ENCODE peak calls at places on chromosomes 13 and 19, in seven cellular contexts. Q is mucosa of gallbladder; E is stimulated activated CD8-positive, alpha-beta memory T cell treated with anti-CD3 and anti-CD28 coated beads, Interleukin-4, amount 100 ng/mL, for 24 hours; A is stimulated activated CD4-positive, alpha-beta T cell treated with anti-CD3 and anti-CD28 coated beads, Interleukin-1b, Interleukin-23, amount 100 ng/mL, for 1 hour; W is transverse colon; S is activated CD4-positive, alpha-beta T cell treated with anti-CD3 and anti-CD28 coated beads for 1 hour; N is AG04449. O is an unnamed sample.

GRCh38 chr13:109209526-109209925 is 576.9 kb downstream of the IRS2 start:
- DNase-seq in E (no peak), S (no peak), Q (no peak), N (no peak), W (no peak), A (no peak), O (peak; percentile 81)

GRCh38 chr13:66329988-66330429 is 900.1 kb downstream of the PCDH9 start:
- DNase-seq in N (no peak), E (no peak), Q (no peak), S (no peak), A (no peak), W (no peak), O (no peak)

GRCh38 chr13:23621316-23621645 is 51.1 kb downstream of the TNFRSF19 start:
- DNase-seq in Q (no peak), N (peak; percentile 67), E (no peak), A (no peak), S (no peak), W (no peak), O (no peak)

GRCh38 chr13:109629737-109630136 is 156.6 kb downstream of the IRS2 start:
- DNase-seq in Q (no peak), S (no peak), A (no peak), W (no peak), N (no peak), E (no peak), O (no peak)

GRCh38 chr13:99796175-99796819 is 175.3 kb downstream of the ZIC5 start:
- DNase-seq in S (no peak), E (no peak), A (no peak), N (no peak), Q (peak; percentile 29), W (no peak), O (no peak)

GRCh38 chr19:33302974-33303790 is 848 bp upstream of the CEBPA start:
- DNase-seq in W (peak; percentile 59), A (no peak), E (no peak), N (no peak), Q (peak; percentile 56), S (no peak), O (peak; percentile 47)

GRCh38 chr13:23547000-23547590 is 23.1 kb upstream of the TNFRSF19 start:
- DNase-seq in W (peak; percentile 9), N (no peak), Q (no peak), A (no peak), S (no peak), E (no peak), O (no peak)

GRCh38 chr13:85405316-85405897 is 393.8 kb downstream of the SLITRK6 start:
- DNase-seq in E (no peak), W (no peak), A (no peak), N (no peak), S (no peak), Q (no peak), O (no peak)

GRCh38 chr19:48812094-48812929 is 1.5 kb upstream of the BCAT2 start:
- DNase-seq in A (no peak), Q (peak; percentile 79), W (peak; percentile 93), N (no peak), S (peak; percentile 36), E (peak; percentile 60), O (peak; percentile 97)

GRCh38 chr19:5255602-5256231 is 84.9 kb downstream of the PTPRS start:
- DNase-seq in W (no peak), Q (no peak), N (no peak), E (no peak), A (no peak), S (no peak), O (no peak)

GRCh38 chr19:19214892-19215291 is 3.1 kb downstream of the NCAN start:
- DNase-seq in E (no peak), S (no peak), A (no peak), W (no peak), N (no peak), Q (peak; percentile 20), O (no peak)

GRCh38 chr13:46354143-46355087 is 32.6 kb downstream of the RUBCNL start:
- DNase-seq in Q (no peak), A (no peak), W (no peak), N (peak; percentile 86), S (no peak), E (no peak), O (no peak)

GRCh38 chr13:43879323-43880181 is at the start of the genes CCDC122 and LACC1:
- DNase-seq in A (peak; percentile 45), Q (peak; percentile 79), W (peak; percentile 88), N (no peak), E (peak; percentile 66), S (peak; percentile 61), O (peak; percentile 78)

GRCh38 chr13:113887700-113888201 is 23.9 kb upstream of the GAS6 start:
- DNase-seq in N (no peak), E (no peak), Q (no peak), W (no peak), S (no peak), A (no peak), O (no peak)

GRCh38 chr13:78712866-78713265 is 53.9 kb upstream of the OBI1 start:
- DNase-seq in W (no peak), E (no peak), A (no peak), Q (no peak), N (no peak), S (no peak), O (no peak)

GRCh38 chr13:72555601-72556000 is 171.8 kb downstream of the MZT1 start:
- DNase-seq in A (no peak), Q (no peak), N (no peak), W (no peak), E (no peak), S (no peak), O (no peak)

GRCh38 chr19:49472936-49473335 is 1.1 kb upstream of the FLT3LG start:
- DNase-seq in N (no peak), E (no peak), Q (no peak), W (no peak), A (no peak), S (no peak), O (no peak)

GRCh38 chr13:110455444-110455843 is 106.1 kb downstream of the RAB20 start:
- DNase-seq in N (no peak), A (no peak), S (no peak), W (no peak), Q (no peak), E (no peak), O (no peak)

GRCh38 chr13:62119739-62120700 is 704.4 kb upstream of the PCDH20 start:
- DNase-seq in A (no peak), W (no peak), S (no peak), N (no peak), E (no peak), Q (no peak), O (no peak)

GRCh38 chr13:19606152-19606551 is 27.3 kb upstream of the MPHOSPH8 start:
- DNase-seq in S (no peak), E (no peak), Q (no peak), W (no peak), N (no peak), A (no peak), O (no peak)

GRCh38 chr19:4870025-4870700 is 2.7 kb upstream of the PLIN3 start:
- DNase-seq in N (peak; percentile 52), Q (no peak), W (peak; percentile 65), S (no peak), A (no peak), E (no peak), O (no peak)

GRCh38 chr19:29795461-29795860 is 16.3 kb upstream of the CCNE1 start:
- DNase-seq in N (no peak), S (no peak), E (no peak), Q (no peak), A (no peak), W (no peak), O (no peak)

GRCh38 chr19:18379803-18380747 is 5.9 kb upstream of the GDF15 start:
- DNase-seq in A (no peak), S (no peak), E (no peak), Q (peak; percentile 96), N (no peak), W (peak; percentile 89), O (no peak)

GRCh38 chr13:33218020-33218419 is 67.5 kb downstream of the STARD13 start:
- DNase-seq in N (no peak), E (no peak), Q (no peak), A (no peak), W (no peak), S (no peak), O (no peak)

GRCh38 chr13:48994731-48995130 is 19.0 kb downstream of the FNDC3A start:
- DNase-seq in A (no peak), W (no peak), E (no peak), Q (no peak), S (no peak), N (no peak), O (no peak)

GRCh38 chr13:29758591-29759114 is 91.8 kb downstream of the UBL3 start:
- DNase-seq in E (peak; percentile 49), S (peak; percentile 19), W (peak; percentile 70), N (no peak), Q (peak; percentile 31), A (peak; percentile 3), O (no peak)

GRCh38 chr13:91417660-91418325 is 19.4 kb downstream of the GPC5 start:
- DNase-seq in S (no peak), Q (no peak), N (no peak), A (no peak), W (no peak), E (no peak), O (no peak)

GRCh38 chr13:99320693-99321481 is 13.7 kb upstream of the GPR183 start:
- DNase-seq in Q (no peak), A (no peak), W (no peak), E (no peak), S (no peak), N (no peak), O (peak; percentile 31)

GRCh38 chr19:19160489-19161035 is 9.5 kb downstream of the MEF2B start:
- DNase-seq in E (no peak), Q (no peak), S (no peak), A (no peak), N (no peak), W (peak; percentile 48), O (no peak)

GRCh38 chr19:31175564-31176348 is 173.5 kb downstream of the TSHZ3 start:
- DNase-seq in W (no peak), A (no peak), N (no peak), S (no peak), Q (no peak), E (no peak), O (no peak)

GRCh38 chr19:343941-344624 is 513 bp downstream of the MIER2 start:
- DNase-seq in E (no peak), W (no peak), A (no peak), N (no peak), Q (no peak), S (no peak), O (peak; percentile 76)

GRCh38 chr19:3097442-3097871 is 3.3 kb downstream of the GNA11 start:
- DNase-seq in E (no peak), N (no peak), S (no peak), A (no peak), W (peak; percentile 41), Q (no peak), O (no peak)

GRCh38 chr19:57559008-57559403 is 657 bp downstream of the ZNF550 start:
- DNase-seq in Q (no peak), A (no peak), W (peak; percentile 10), N (no peak), S (no peak), E (no peak), O (peak; percentile 40)

GRCh38 chr19:5220361-5220760 is 120.3 kb downstream of the PTPRS start:
- DNase-seq in S (no peak), N (no peak), A (no peak), W (no peak), E (no peak), Q (no peak), O (no peak)

O was measured in NCI-H1417.